ENCODE peak calls at places on chromosome X, in five cellular contexts. One of them, this sample, is unnamed.

GRCh38 chrX:19855700-19856381 is 31.6 kb downstream of the SH3KBP1 start:
- DNase-seq in stomach: no peak
- DNase-seq in GM23338: no peak
- DNase-seq in HepG2: no peak
- DNase-seq in HCT116: no peak
- DNase-seq in this sample: no peak

GRCh38 chrX:115892056-115892708 is 278.4 kb upstream of the AGTR2 start:
- DNase-seq in stomach: no peak
- DNase-seq in GM23338: no peak
- DNase-seq in HepG2: peak
- DNase-seq in HCT116: peak
- DNase-seq in this sample: no peak

GRCh38 chrX:41334866-41335589 is 1.1 kb downstream of the DDX3X start:
- DNase-seq in stomach: peak
- DNase-seq in GM23338: peak
- DNase-seq in HepG2: no peak
- DNase-seq in HCT116: no peak
- DNase-seq in this sample: peak

GRCh38 chrX:51614353-51614752 is 4.4 kb downstream of the CENPVL3 start:
- DNase-seq in stomach: no peak
- DNase-seq in GM23338: peak
- DNase-seq in HepG2: peak
- DNase-seq in HCT116: peak
- DNase-seq in this sample: no peak

GRCh38 chrX:40076750-40077149 is 21.0 kb downstream of the BCOR start:
- DNase-seq in stomach: no peak
- DNase-seq in GM23338: no peak
- DNase-seq in HepG2: no peak
- DNase-seq in HCT116: no peak
- DNase-seq in this sample: no peak

GRCh38 chrX:139106111-139106510 is 394.6 kb upstream of the FGF13 start:
- DNase-seq in stomach: no peak
- DNase-seq in GM23338: peak
- DNase-seq in HepG2: no peak
- DNase-seq in HCT116: no peak
- DNase-seq in this sample: no peak

GRCh38 chrX:64885850-64886249 is 90.4 kb downstream of the ZC4H2 start:
- DNase-seq in stomach: no peak
- DNase-seq in GM23338: peak
- DNase-seq in HepG2: no peak
- DNase-seq in HCT116: peak
- DNase-seq in this sample: no peak

GRCh38 chrX:17710836-17711235 is 26.5 kb upstream of the SCML1 start:
- DNase-seq in stomach: no peak
- DNase-seq in GM23338: no peak
- DNase-seq in HepG2: peak
- DNase-seq in HCT116: no peak
- DNase-seq in this sample: no peak

GRCh38 chrX:20433376-20433775 is 166.7 kb upstream of the RPS6KA3 start:
- DNase-seq in stomach: no peak
- DNase-seq in GM23338: no peak
- DNase-seq in HepG2: no peak
- DNase-seq in HCT116: no peak
- DNase-seq in this sample: no peak

GRCh38 chrX:1749499-1749898 is 134.6 kb downstream of the ASMT start:
- DNase-seq in stomach: no peak
- DNase-seq in GM23338: peak
- DNase-seq in HepG2: no peak
- DNase-seq in HCT116: no peak
- DNase-seq in this sample: no peak

GRCh38 chrX:33285550-33285949 is 74.2 kb upstream of the DMD start:
- DNase-seq in stomach: no peak
- DNase-seq in GM23338: no peak
- DNase-seq in HepG2: no peak
- DNase-seq in HCT116: no peak
- DNase-seq in this sample: no peak

GRCh38 chrX:51459125-51459524 is 37.3 kb downstream of the NUDT11 start:
- DNase-seq in stomach: no peak
- DNase-seq in GM23338: peak
- DNase-seq in HepG2: peak
- DNase-seq in HCT116: peak
- DNase-seq in this sample: no peak

GRCh38 chrX:41352329-41352801 is 18.4 kb downstream of the DDX3X start:
- DNase-seq in stomach: no peak
- DNase-seq in GM23338: peak
- DNase-seq in HepG2: no peak
- DNase-seq in HCT116: no peak
- DNase-seq in this sample: no peak

GRCh38 chrX:10598540-10598939 is 21.8 kb downstream of the MID1 start:
- DNase-seq in stomach: no peak
- DNase-seq in GM23338: no peak
- DNase-seq in HepG2: no peak
- DNase-seq in HCT116: no peak
- DNase-seq in this sample: no peak

GRCh38 chrX:154477891-154478477 is 1.1 kb downstream of the LAGE3 start:
- DNase-seq in stomach: no peak
- DNase-seq in GM23338: no peak
- DNase-seq in HepG2: no peak
- DNase-seq in HCT116: no peak
- DNase-seq in this sample: no peak
- TF ChIP-seq POLR2AphosphoS5 in stomach: no peak
- TF ChIP-seq POLR2AphosphoS5 in GM23338: no peak
- TF ChIP-seq POLR2AphosphoS5 in HepG2: no peak
- TF ChIP-seq POLR2AphosphoS5 in HCT116: peak
- TF ChIP-seq POLR2AphosphoS5 in this sample: no peak

GRCh38 chrX:43882294-43882681 is at the start of gene MAOB:
- DNase-seq in stomach: peak
- DNase-seq in GM23338: peak
- DNase-seq in HepG2: peak
- DNase-seq in HCT116: no peak
- DNase-seq in this sample: no peak
- H3K27ac ChIP-seq in stomach: no peak
- H3K27ac ChIP-seq in GM23338: no peak
- H3K27ac ChIP-seq in HepG2: peak
- H3K27ac ChIP-seq in HCT116: peak
- H3K27ac ChIP-seq in this sample: peak

GRCh38 chrX:103400931-103401330 is 24.6 kb downstream of the BEX3 start:
- DNase-seq in stomach: no peak
- DNase-seq in GM23338: no peak
- DNase-seq in HepG2: no peak
- DNase-seq in HCT116: no peak
- DNase-seq in this sample: no peak

GRCh38 chrX:103407776-103408175 is 31.4 kb downstream of the BEX3 start:
- DNase-seq in stomach: no peak
- DNase-seq in GM23338: no peak
- DNase-seq in HepG2: no peak
- DNase-seq in HCT116: no peak
- DNase-seq in this sample: no peak

GRCh38 chrX:103406256-103406655 is 29.9 kb downstream of the BEX3 start:
- DNase-seq in stomach: no peak
- DNase-seq in GM23338: no peak
- DNase-seq in HepG2: no peak
- DNase-seq in HCT116: no peak
- DNase-seq in this sample: no peak

GRCh38 chrX:103405009-103405333 is 28.6 kb downstream of the BEX3 start:
- DNase-seq in stomach: no peak
- DNase-seq in GM23338: no peak
- DNase-seq in HepG2: no peak
- DNase-seq in HCT116: no peak
- DNase-seq in this sample: no peak

GRCh38 chrX:103404225-103405008 is 28.1 kb downstream of the BEX3 start:
- DNase-seq in stomach: peak
- DNase-seq in GM23338: peak
- DNase-seq in HepG2: peak
- DNase-seq in HCT116: peak
- DNase-seq in this sample: peak
- TF ChIP-seq POLR2AphosphoS5 in stomach: peak
- TF ChIP-seq POLR2AphosphoS5 in GM23338: peak
- TF ChIP-seq POLR2AphosphoS5 in HepG2: no peak
- TF ChIP-seq POLR2AphosphoS5 in HCT116: peak
- TF ChIP-seq POLR2AphosphoS5 in this sample: no peak

GRCh38 chrX:154540897-154541535 is 5.6 kb downstream of the G6PD start:
- DNase-seq in stomach: peak
- DNase-seq in GM23338: no peak
- DNase-seq in HepG2: peak
- DNase-seq in HCT116: no peak
- DNase-seq in this sample: peak

GRCh38 chrX:154541589-154541895 is 5.1 kb downstream of the G6PD start:
- DNase-seq in stomach: no peak
- DNase-seq in GM23338: no peak
- DNase-seq in HepG2: no peak
- DNase-seq in HCT116: no peak
- DNase-seq in this sample: no peak

GRCh38 chrX:154544885-154545284 is 1.8 kb downstream of the G6PD start:
- DNase-seq in stomach: no peak
- DNase-seq in GM23338: no peak
- DNase-seq in HepG2: no peak
- DNase-seq in HCT116: no peak
- DNase-seq in this sample: no peak

GRCh38 chrX:154541896-154542722 is 4.5 kb downstream of the G6PD start:
- DNase-seq in stomach: peak
- DNase-seq in GM23338: no peak
- DNase-seq in HepG2: peak
- DNase-seq in HCT116: peak
- DNase-seq in this sample: peak

DNA sequence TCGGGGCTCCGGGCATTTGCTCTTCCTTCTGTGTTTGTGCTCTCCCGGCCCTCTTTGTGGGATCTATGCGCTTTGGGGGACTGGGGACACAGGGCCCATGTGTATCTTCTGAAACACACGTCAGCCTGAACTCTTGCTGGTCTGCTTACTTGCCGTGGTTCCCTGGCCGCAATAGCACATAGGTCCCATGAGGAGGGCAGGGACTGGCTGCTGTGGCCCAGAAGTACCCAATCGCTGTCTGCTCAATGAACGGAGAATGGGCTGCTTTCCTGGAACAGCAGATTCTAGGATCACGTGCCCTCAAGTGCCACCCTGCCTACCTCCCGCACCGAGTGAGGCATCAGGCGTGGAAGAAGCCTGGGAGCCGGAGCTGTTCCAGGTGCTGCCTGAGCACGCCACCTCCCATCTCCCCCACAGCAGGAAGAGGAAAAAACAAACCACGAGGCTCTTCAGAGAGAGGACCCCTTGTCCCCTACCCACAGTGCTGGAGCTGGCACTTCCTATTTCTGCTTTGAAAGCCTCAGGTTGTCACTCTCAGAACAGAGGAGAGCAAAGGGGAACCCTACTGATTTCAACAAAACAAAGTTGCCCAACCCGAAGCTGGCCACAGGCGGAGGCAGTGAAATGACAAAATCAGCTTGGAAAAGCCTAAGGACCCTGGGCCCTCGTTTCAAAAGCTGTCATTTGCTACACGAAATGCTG is 3.8 kb downstream of the G6PD start:
- DNase-seq in stomach: no peak
- DNase-seq in GM23338: no peak
- DNase-seq in HepG2: peak
- DNase-seq in HCT116: no peak
- DNase-seq in this sample: no peak
- H3K27ac ChIP-seq in stomach: peak
- H3K27ac ChIP-seq in GM23338: no peak
- H3K27ac ChIP-seq in HepG2: peak
- H3K27ac ChIP-seq in HCT116: peak
- H3K27ac ChIP-seq in this sample: peak

DNA sequence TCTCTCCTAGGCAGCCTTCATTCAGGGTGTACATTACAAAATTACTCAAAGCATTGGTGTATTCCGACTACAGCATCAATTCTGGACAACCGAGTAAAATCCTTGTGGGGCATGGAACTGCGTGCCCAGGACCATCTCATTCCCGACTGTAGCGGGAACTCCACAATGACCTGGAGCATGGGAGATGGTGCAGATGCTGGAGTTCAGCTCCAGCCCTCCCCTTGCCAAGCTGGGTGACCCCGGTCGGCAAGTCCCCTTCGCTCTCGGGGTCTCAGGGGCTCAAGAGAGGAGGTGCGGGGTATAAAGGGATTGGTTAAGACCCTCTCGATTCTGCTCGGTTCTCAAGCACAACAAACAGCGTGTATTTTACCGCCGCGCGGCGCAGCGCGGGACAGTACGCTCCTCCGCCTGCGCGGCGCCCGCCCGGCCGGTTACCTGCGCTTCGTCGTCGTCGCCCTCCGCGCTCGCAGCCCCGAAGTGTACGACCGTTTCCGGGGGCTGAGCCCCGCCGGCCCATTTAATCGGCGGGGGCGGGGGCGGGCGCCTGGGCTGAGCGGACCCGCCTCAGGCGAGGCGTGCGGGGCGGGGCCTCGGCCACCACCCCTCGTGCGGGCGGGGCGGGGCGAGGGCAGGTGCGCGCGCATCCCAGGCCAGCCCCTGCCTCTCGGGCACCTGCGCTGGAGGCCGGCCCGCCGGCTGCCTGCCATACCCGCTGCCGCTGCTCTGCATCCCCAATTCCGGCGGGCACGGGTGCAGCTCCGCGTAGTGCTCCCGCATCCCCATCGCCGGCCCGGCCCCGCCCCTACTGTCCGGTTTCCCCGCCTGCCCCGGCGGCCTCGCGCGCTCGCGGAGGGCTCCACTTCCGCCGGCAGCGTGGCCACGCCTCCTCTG is at the start of gene G6PD:
- DNase-seq in stomach: peak
- DNase-seq in GM23338: peak
- DNase-seq in HepG2: peak
- DNase-seq in HCT116: peak
- DNase-seq in this sample: peak
- TF ChIP-seq POLR2AphosphoS5 in stomach: no peak
- TF ChIP-seq POLR2AphosphoS5 in GM23338: peak
- TF ChIP-seq POLR2AphosphoS5 in HepG2: peak
- TF ChIP-seq POLR2AphosphoS5 in HCT116: peak
- TF ChIP-seq POLR2AphosphoS5 in this sample: no peak

GRCh38 chrX:47199286-47199685 is 5.7 kb downstream of the UBA1 start:
- DNase-seq in stomach: no peak
- DNase-seq in GM23338: no peak
- DNase-seq in HepG2: no peak
- DNase-seq in HCT116: no peak
- DNase-seq in this sample: no peak
- H3K27ac ChIP-seq in stomach: no peak
- H3K27ac ChIP-seq in GM23338: no peak
- H3K27ac ChIP-seq in HepG2: no peak
- H3K27ac ChIP-seq in HCT116: no peak
- H3K27ac ChIP-seq in this sample: peak